ENCODE peak calls at places on chromosomes 4 and X, in four cellular contexts. A, Y, P and B are unnamed samples.

GRCh38 chrX:22406332-22406731 is 133.6 kb downstream of the CBLL2 start:
- DNase-seq in Y (no peak), A (no peak), P (no peak), B (no peak)

GRCh38 chr4:71545168-71545567 is 206.3 kb downstream of the SLC4A4 start:
- DNase-seq in A (no peak), P (no peak), Y (no peak), B (no peak)

GRCh38 chr4:19134685-19135084 is 1113.1 kb upstream of the LCORL start:
- DNase-seq in Y (no peak), P (no peak), A (no peak), B (no peak)

GRCh38 chrX:3994315-3994714 is 280.9 kb upstream of the PRKX start:
- DNase-seq in A (no peak), Y (no peak), P (no peak), B (no peak)

GRCh38 chrX:66030505-66031317 is 9.2 kb downstream of the VSIG4 start:
- DNase-seq in A (no peak), P (no peak), Y (peak; percentile 39), B (no peak)

GRCh38 chr4:60368986-60369385 is 831.1 kb upstream of the ADGRL3 start:
- DNase-seq in A (no peak), Y (no peak), P (no peak), B (no peak)

GRCh38 chrX:46713672-46714487 is 45.0 kb downstream of the SLC9A7 start:
- DNase-seq in P (no peak), A (no peak), Y (no peak), B (no peak)

GRCh38 chr4:64360664-64361398 is 48.4 kb downstream of the TECRL start:
- DNase-seq in A (no peak), Y (no peak), P (no peak), B (no peak)

GRCh38 chr4:1359161-1359535 is 12.1 kb downstream of the UVSSA start:
- DNase-seq in Y (no peak), A (no peak), P (no peak), B (no peak)

GRCh38 chrX:149522914-149523313 is 17.8 kb upstream of the IDS start:
- DNase-seq in P (peak; percentile 19), Y (no peak), A (no peak), B (no peak)

GRCh38 chr4:101977096-101977495 is 186.6 kb downstream of the BANK1 start:
- DNase-seq in Y (no peak), A (no peak), P (peak; percentile 55), B (no peak)

GRCh38 chrX:126815816-126816215 is 3.7 kb upstream of the PRR32 start:
- DNase-seq in Y (no peak), A (no peak), P (no peak), B (no peak)

GRCh38 chrX:136652822-136653723 is 5.1 kb downstream of the CD40LG start:
- DNase-seq in A (no peak), P (no peak), Y (no peak), B (peak; percentile 30)

GRCh38 chr4:2075171-2075986 is 16.3 kb downstream of the NAT8L start:
- DNase-seq in P (no peak), A (no peak), Y (peak; percentile 23), B (no peak)

GRCh38 chrX:723781-724180 is 93.2 kb downstream of the SHOX start:
- DNase-seq in P (no peak), Y (no peak), A (no peak), B (no peak)

GRCh38 chr4:95729596-95729995 is 110.3 kb upstream of the PDHA2 start:
- DNase-seq in Y (peak; percentile 53), A (no peak), P (no peak), B (no peak)

GRCh38 chr4:24921491-24921890 is 8.6 kb upstream of the CCDC149 start:
- DNase-seq in Y (no peak), A (no peak), P (no peak), B (no peak)

GRCh38 chr4:24433515-24434192 is 150.7 kb downstream of the DHX15 start:
- DNase-seq in Y (no peak), A (no peak), P (no peak), B (no peak)

GRCh38 chr4:159018062-159018629 is 84.7 kb upstream of the RAPGEF2 start:
- DNase-seq in A (no peak), Y (no peak), P (no peak), B (no peak)

GRCh38 chrX:154348114-154348531 is 26.3 kb downstream of the FLNA start:
- DNase-seq in Y (no peak), A (no peak), P (no peak), B (no peak)

GRCh38 chr4:113835005-113835404 is 73.5 kb upstream of the CAMK2D start:
- DNase-seq in P (no peak), Y (no peak), A (no peak), B (no peak)

GRCh38 chr4:41070516-41071281 is 143.6 kb downstream of the APBB2 start:
- DNase-seq in A (no peak), Y (no peak), P (no peak), B (no peak)

GRCh38 chr4:1770245-1770644 is 22.8 kb upstream of the FGFR3 start:
- DNase-seq in Y (no peak), A (no peak), P (no peak), B (no peak)

GRCh38 chr4:116005037-116005805 is 891.8 kb upstream of the NDST4 start:
- DNase-seq in P (no peak), Y (no peak), A (no peak), B (no peak)

GRCh38 chr4:174352405-174352804 is 68.7 kb downstream of the CEP44 start:
- DNase-seq in Y (no peak), P (no peak), A (no peak), B (no peak)
- TF ChIP-seq CTCF in Y (no peak), P (no peak), A (no peak), B (no peak)

GRCh38 chr4:55546633-55547460 is at the start of gene CLOCK:
- DNase-seq in P (peak; percentile 79), A (peak; percentile 91), Y (peak; percentile 86), B (peak; percentile 96)
- TF ChIP-seq CTCF in P (peak; percentile 20), A (peak; percentile 38), Y (peak; percentile 70), B (peak; percentile 63)

DNA sequence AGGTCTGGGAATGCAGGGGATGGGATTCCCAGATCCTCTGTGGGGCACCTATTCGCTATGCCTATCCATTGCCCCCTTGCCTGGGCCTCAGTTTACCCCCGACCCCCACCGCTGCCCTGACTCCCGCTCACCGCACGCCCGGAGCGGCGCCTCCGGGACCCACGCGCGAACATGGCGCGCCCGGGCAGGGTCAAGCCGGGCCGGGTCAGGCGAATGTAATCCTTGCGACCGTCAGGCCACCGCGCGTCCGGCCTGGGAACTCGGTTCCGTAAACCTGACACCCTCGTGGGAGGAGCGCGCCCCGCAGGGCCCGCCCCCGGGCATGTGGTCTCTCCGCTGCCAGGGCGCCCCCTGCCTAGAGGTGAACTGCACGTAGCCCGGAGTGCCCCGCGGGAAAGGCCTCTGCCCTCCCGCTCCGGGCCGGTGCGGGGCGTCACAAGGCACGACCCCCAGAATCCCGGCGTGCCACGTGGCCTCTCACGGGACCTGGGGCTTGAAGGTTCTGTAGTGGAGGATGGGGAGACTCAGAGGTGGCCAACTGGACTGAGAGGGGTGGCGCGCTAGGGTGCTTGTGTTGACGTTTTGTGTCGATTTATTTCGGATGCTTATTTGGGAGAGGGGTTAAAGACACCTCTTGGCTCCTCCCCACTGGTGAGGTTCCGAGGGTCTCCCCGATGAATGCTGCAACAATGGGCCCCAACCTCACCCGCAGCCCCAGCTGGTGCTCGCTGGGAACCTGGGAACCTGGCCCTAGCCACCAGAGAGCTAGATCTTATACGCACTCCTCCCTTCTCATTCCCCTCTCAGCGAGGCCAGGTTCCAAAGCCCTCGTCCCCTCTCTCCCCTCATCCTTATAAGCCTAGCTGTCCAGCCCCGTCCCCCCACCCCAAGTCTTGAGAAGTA is at the start of gene PRICKLE3:
- DNase-seq in P (peak; percentile 87), A (peak; percentile 88), Y (peak; percentile 84), B (no peak)
- TF ChIP-seq CTCF in P (no peak), A (no peak), Y (peak; percentile 54), B (peak; percentile 26)

GRCh38 chrX:78124304-78124703 is 15.1 kb downstream of the TAF9B start:
- DNase-seq in Y (no peak), P (no peak), A (no peak), B (no peak)
- TF ChIP-seq CTCF in Y (peak; percentile 28), P (no peak), A (no peak), B (peak; percentile 28)